ENCODE peak calls at places on chromosomes 4 and X, in four cellular contexts. Q is ovary; J is CD8-positive, alpha-beta T cell; P is stomach. T is an unnamed sample.
A peak's percentile ranks its signal among the peaks of the same experiment; 100 is the strongest.

GRCh38 chrX:105876658-105877057 is 54.3 kb downstream of the NRK start:
- DNase-seq in Q (no peak), P (no peak), J (no peak), T (no peak)

GRCh38 chrX:1108451-1109445 is 103.7 kb downstream of the CRLF2 start:
- DNase-seq in J (no peak), Q (no peak), P (no peak), T (no peak)

GRCh38 chr4:115356176-115356575 is 242.8 kb upstream of the NDST4 start:
- DNase-seq in Q (no peak), P (no peak), J (no peak), T (no peak)

GRCh38 chr4:6466756-6467381 is 5.5 kb downstream of the PPP2R2C start:
- DNase-seq in P (no peak), J (no peak), Q (no peak), T (no peak)

GRCh38 chr4:6377626-6378492 is 94.6 kb downstream of the PPP2R2C start:
- DNase-seq in J (no peak), Q (no peak), P (no peak), T (no peak)

GRCh38 chr4:176981551-176981950 is 188.8 kb upstream of the VEGFC start:
- DNase-seq in J (no peak), P (no peak), Q (no peak), T (no peak)

GRCh38 chrX:41664307-41665299 is 24.2 kb upstream of the GPR34 start:
- DNase-seq in P (no peak), J (no peak), Q (no peak), T (no peak)

GRCh38 chr4:7198440-7199128 is 6.2 kb downstream of the SORCS2 start:
- DNase-seq in J (no peak), P (no peak), Q (no peak), T (no peak)

GRCh38 chr4:77500801-77501200 is 104.8 kb upstream of the CXCL13 start:
- DNase-seq in J (no peak), Q (no peak), P (no peak), T (no peak)

GRCh38 chrX:24877854-24878650 is 137.7 kb downstream of the ARX start:
- DNase-seq in J (no peak), P (no peak), Q (no peak), T (no peak)

GRCh38 chr4:76226418-76226817 is 12.8 kb upstream of the SCARB2 start:
- DNase-seq in Q (no peak), P (no peak), J (no peak), T (no peak)

GRCh38 chr4:17236686-17237085 is 275.2 kb downstream of the QDPR start:
- DNase-seq in P (no peak), Q (no peak), J (no peak), T (no peak)

GRCh38 chr4:8287606-8288280 is 18.2 kb downstream of the HTRA3 start:
- DNase-seq in Q (peak; percentile 5), P (no peak), J (no peak), T (no peak)

GRCh38 chrX:117538441-117539418 is 577.9 kb downstream of the KLHL13 start:
- DNase-seq in P (no peak), Q (no peak), J (no peak), T (no peak)

GRCh38 chr4:41119867-41120295 is 94.5 kb downstream of the APBB2 start:
- DNase-seq in J (no peak), P (no peak), Q (no peak), T (no peak)
- H3K4me1 ChIP-seq in J (no peaks in the 10 kb centered on the region), P (peaks cover 9% of the 10 kb centered on the region), Q (peaks cover 12% of the 10 kb centered on the region), T (no peaks in the 10 kb centered on the region)

DNA sequence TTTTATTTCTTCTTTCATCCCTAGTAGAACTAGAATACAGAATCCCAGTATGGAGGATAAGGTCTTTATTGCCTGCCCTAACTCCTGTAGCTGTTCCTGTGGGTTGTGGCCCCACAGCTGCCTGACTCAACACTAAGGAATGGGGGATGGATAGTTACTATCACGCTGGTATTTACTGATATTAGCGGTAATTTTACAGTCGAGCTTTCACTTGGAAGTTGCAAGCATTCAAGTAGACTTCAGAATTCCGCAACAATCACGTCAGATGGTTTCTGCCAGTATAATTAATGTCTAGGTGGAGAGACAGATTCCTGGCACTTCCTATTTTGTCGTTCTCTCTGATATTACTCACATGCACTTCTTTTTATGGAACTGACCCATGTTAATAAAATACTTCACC is 489.8 kb downstream of the PABPC4L start:
- DNase-seq in J (no peak), P (no peak), Q (no peak), T (no peak)
- H3K4me3 ChIP-seq in J (no peak overlapping the region), P (no peak overlapping the region), Q (no peak overlapping the region), T (no peak overlapping the region)

GRCh38 chr4:180937083-180937482 is 1306.1 kb upstream of the TENM3 start:
- DNase-seq in J (no peak), P (no peak), Q (no peak), T (no peak)

GRCh38 chr4:180932365-180933001 is 1310.7 kb upstream of the TENM3 start:
- DNase-seq in J (no peak), Q (no peak), P (no peak), T (no peak)
- H3K4me1 ChIP-seq in J (no peaks in the 10 kb centered on the region), Q (no peaks in the 10 kb centered on the region), P (no peaks in the 10 kb centered on the region), T (no peaks in the 10 kb centered on the region)

GRCh38 chr4:118989098-118990080 is 100.7 kb downstream of the SYNPO2 start:
- DNase-seq in J (no peak), P (no peak), Q (no peak), T (no peak)
- H3K4me3 ChIP-seq in J (no peak overlapping the region), P (no peak overlapping the region), Q (no peak overlapping the region), T (no peak overlapping the region)

T was measured in effector memory CD4-positive, alpha-beta T cell.